ENCODE peak calls at places on chromosomes 16 and 17, in six cellular contexts. W is glutamatergic neuron, K is GM20000, O is MM.1S, L is B cell, H is testis. B is an unnamed sample.

GRCh38 chr16:4246777-4247476 is 5.0 kb upstream of the SRL start:
- DNase-seq in W (no peak), K (no peak), O (no peak), L (no peak), H (no peak), B (no peak)

GRCh38 chr16:1171001-1171400 is 18.1 kb downstream of the CACNA1H start:
- DNase-seq in W (no peak), K (no peak), O (no peak), L (no peak), H (no peak), B (no peak)

GRCh38 chr16:71412270-71413160 is 29.3 kb downstream of the TLE7 start:
- DNase-seq in W (peak; percentile 76), K (peak; percentile 83), O (peak; percentile 78), L (peak; percentile 77), H (peak; percentile 80), B (peak; percentile 29)

GRCh38 chr17:74089869-74090464 is 113.5 kb upstream of the RPL38 start:
- DNase-seq in W (peak; percentile 71), K (peak; percentile 73), O (peak; percentile 41), L (no peak), H (peak; percentile 75), B (no peak)

GRCh38 chr16:31477220-31478216 is 5.4 kb upstream of the SLC5A2 start:
- DNase-seq in W (peak; percentile 80), K (peak; percentile 77), O (peak; percentile 17), L (peak; percentile 78), H (peak; percentile 72), B (no peak)

GRCh38 chr16:85689950-85690320 is 1.2 kb upstream of the GINS2 start:
- DNase-seq in W (no peak), K (no peak), O (no peak), L (no peak), H (no peak), B (no peak)

GRCh38 chr17:751269-752001 is 629 bp downstream of the GEMIN4 start:
- DNase-seq in W (no peak), K (peak; percentile 62), O (peak; percentile 41), L (peak; percentile 74), H (peak; percentile 38), B (no peak)

GRCh38 chr16:68790130-68790761 is 53.1 kb upstream of the TANGO6 start:
- DNase-seq in W (no peak), K (no peak), O (no peak), L (no peak), H (no peak), B (peak; percentile 35)

GRCh38 chr17:81731271-81731670 is 19.2 kb downstream of the SLC25A10 start:
- DNase-seq in W (no peak), K (no peak), O (peak; percentile 47), L (no peak), H (no peak), B (no peak)

GRCh38 chr16:81165411-81166097 is 69.4 kb upstream of the GCSH start:
- DNase-seq in W (no peak), K (no peak), O (no peak), L (no peak), H (no peak), B (no peak)

GRCh38 chr17:30716461-30717289 is 107.8 kb downstream of the CRLF3 start:
- DNase-seq in W (no peak), K (no peak), O (no peak), L (no peak), H (no peak), B (no peak)

GRCh38 chr16:30875881-30876791 is 17.7 kb downstream of the BCL7C start:
- DNase-seq in W (peak; percentile 35), K (peak; percentile 72), O (peak; percentile 25), L (peak; percentile 58), H (no peak), B (no peak)

GRCh38 chr17:9141423-9141753 is 120.1 kb downstream of the NTN1 start:
- DNase-seq in W (no peak), K (no peak), O (no peak), L (no peak), H (no peak), B (no peak)

GRCh38 chr17:69912819-69913218 is 162.2 kb upstream of the KCNJ16 start:
- DNase-seq in W (no peak), K (no peak), O (no peak), L (no peak), H (no peak), B (no peak)

GRCh38 chr16:83143788-83144187 is 517.0 kb downstream of the CDH13 start:
- DNase-seq in W (no peak), K (no peak), O (no peak), L (no peak), H (no peak), B (no peak)

GRCh38 chr17:75783803-75784472 is 668 bp upstream of the UNK start:
- DNase-seq in W (no peak), K (no peak), O (no peak), L (no peak), H (peak; percentile 40), B (no peak)

GRCh38 chr17:34252138-34252889 is 2.8 kb upstream of the CCL2 start:
- DNase-seq in W (no peak), K (peak; percentile 55), O (no peak), L (no peak), H (peak; percentile 94), B (peak; percentile 83)

GRCh38 chr17:81400154-81400938 is 5.1 kb downstream of the BAHCC1 start:
- DNase-seq in W (peak; percentile 65), K (no peak), O (no peak), L (peak; percentile 68), H (no peak), B (no peak)

GRCh38 chr17:55607736-55608341 is 96.6 kb upstream of the SMIM36 start:
- DNase-seq in W (no peak), K (no peak), O (no peak), L (no peak), H (peak; percentile 85), B (peak; percentile 69)

GRCh38 chr17:79944821-79945391 is 90.8 kb downstream of the TBC1D16 start:
- DNase-seq in W (no peak), K (no peak), O (no peak), L (no peak), H (no peak), B (no peak)

GRCh38 chr16:27708651-27709050 is 158.7 kb downstream of the KATNIP start:
- DNase-seq in W (no peak), K (no peak), O (no peak), L (no peak), H (no peak), B (no peak)

GRCh38 chr16:25258856-25259179 is 1.2 kb upstream of the ZKSCAN2 start:
- DNase-seq in W (no peak), K (no peak), O (no peak), L (no peak), H (no peak), B (no peak)

GRCh38 chr16:25257504-25257955 is at the start of gene ZKSCAN2:
- DNase-seq in W (peak; percentile 90), K (peak; percentile 94), O (peak; percentile 93), L (peak; percentile 92), H (peak; percentile 93), B (peak; percentile 81)

GRCh38 chr16:25257956-25258855 is 561 bp upstream of the ZKSCAN2 start:
- DNase-seq in W (peak; percentile 91), K (peak; percentile 75), O (peak; percentile 76), L (no peak), H (peak; percentile 95), B (peak; percentile 83)

GRCh38 chr16:25260416-25260815 is 2.8 kb upstream of the ZKSCAN2 start:
- DNase-seq in W (no peak), K (no peak), O (no peak), L (no peak), H (no peak), B (no peak)

GRCh38 chr16:25256821-25257503 is 683 bp downstream of the ZKSCAN2 start:
- DNase-seq in W (peak; percentile 54), K (peak; percentile 26), O (no peak), L (peak; percentile 25), H (no peak), B (no peak)
- TF ChIP-seq CTCF in W (no peak), K (no peak), O (no peak), L (peak; percentile 3), H (no peak), B (no peak)

GRCh38 chr16:78396673-78397072 is 297.2 kb downstream of the WWOX start:
- DNase-seq in W (no peak), K (no peak), O (no peak), L (no peak), H (no peak), B (no peak)

GRCh38 chr16:78392585-78393195 is 293.2 kb downstream of the WWOX start:
- DNase-seq in W (no peak), K (no peak), O (no peak), L (no peak), H (peak; percentile 18), B (no peak)

GRCh38 chr16:78395035-78395434 is 295.6 kb downstream of the WWOX start:
- DNase-seq in W (no peak), K (no peak), O (no peak), L (no peak), H (no peak), B (no peak)

GRCh38 chr16:78390828-78391227 is 291.4 kb downstream of the WWOX start:
- DNase-seq in W (no peak), K (no peak), O (no peak), L (no peak), H (no peak), B (no peak)

DNA sequence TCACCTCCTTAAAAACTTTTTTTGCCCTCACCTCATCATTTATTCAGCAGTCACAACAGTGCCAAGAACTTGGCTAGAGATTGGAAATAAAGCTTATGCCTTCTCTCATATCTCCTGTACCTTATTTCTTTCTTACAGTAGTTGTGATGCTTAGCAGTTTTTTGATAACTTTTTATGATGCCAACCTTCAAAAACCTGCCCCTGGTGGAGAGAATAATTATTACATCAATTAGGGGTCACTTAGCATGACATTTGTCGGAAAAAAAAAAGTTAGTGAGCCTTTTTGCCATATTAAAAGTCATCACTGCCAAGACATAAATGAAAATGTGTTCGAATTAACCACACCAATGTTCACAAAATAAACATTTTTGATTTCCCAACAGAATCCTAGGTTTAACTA is 296.6 kb downstream of the WWOX start:
- DNase-seq in W (no peak), K (no peak), O (no peak), L (no peak), H (no peak), B (no peak)
- TF ChIP-seq CTCF in W (peak; percentile 85), K (no peak), O (peak; percentile 21), L (peak; percentile 57), H (peak; percentile 78), B (no peak)

GRCh38 chr17:4540224-4541040 is 14.8 kb downstream of the MYBBP1A start:
- DNase-seq in W (no peak), K (no peak), O (no peak), L (peak; percentile 49), H (no peak), B (no peak)
- TF ChIP-seq CTCF in W (no peak), K (no peak), O (no peak), L (no peak), H (no peak), B (no peak)

DNA sequence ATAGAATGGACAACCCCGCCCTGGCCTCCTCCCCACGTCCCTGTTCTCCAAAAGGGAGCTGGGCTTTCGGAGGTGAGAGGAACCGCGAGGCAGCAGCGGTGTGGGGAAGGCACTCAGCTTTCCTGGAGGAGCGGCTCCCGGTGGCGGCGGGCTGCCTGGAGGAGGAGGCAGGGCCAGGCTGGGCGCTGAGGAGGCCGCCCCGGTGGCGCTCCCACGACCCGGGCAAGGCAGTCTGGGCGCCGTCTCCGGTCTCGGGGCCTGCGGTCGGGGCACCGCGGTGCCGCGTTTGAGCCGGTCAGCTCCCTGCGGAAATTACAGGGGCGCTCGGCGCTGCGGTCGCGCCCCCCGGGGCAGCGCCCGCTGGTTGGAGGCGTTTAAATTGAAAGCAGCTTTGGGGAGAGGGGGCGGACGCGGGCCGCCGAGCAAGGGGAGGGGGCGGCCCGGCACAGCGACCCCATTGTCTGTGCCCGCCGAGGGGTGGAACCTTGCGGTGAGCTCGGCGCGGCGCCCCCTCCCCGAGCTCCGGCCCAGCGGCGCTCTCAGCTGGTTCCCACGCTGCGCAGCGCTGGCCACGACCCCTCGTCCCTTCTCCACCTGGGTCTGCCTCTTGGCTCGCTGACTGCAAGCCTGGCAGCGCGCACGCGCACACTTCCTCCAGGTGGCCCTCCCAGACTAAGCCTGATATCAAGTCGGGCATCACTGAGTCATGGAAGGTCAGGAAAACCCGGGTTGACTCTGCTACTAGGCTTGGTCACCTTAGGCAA is 58.7 kb upstream of the DLX4 start:
- DNase-seq in W (peak; percentile 44), K (no peak), O (no peak), L (no peak), H (no peak), B (no peak)
- TF ChIP-seq CTCF in W (no peak), K (no peak), O (no peak), L (no peak), H (no peak), B (no peak)

B was measured in AG09319.